ENCODE peak calls at places on chromosome 1, in four cellular contexts. One of them, this sample, is unnamed. For H3K4me1, the result is how much of the 10 kb centered on the place peaks cover.

GRCh38 chr1:31625561-31626272 is 8.2 kb downstream of the HCRTR1 start:
- DNase-seq in CD8-positive, alpha-beta memory T cell: no peak
- DNase-seq in right cardiac atrium: no peak
- DNase-seq in heart right ventricle: no peak
- DNase-seq in this sample: no peak

GRCh38 chr1:235270625-235271024 is 57.4 kb downstream of the ARID4B start:
- DNase-seq in CD8-positive, alpha-beta memory T cell: no peak
- DNase-seq in right cardiac atrium: no peak
- DNase-seq in heart right ventricle: no peak
- DNase-seq in this sample: no peak

GRCh38 chr1:2206813-2207488 is 12.4 kb upstream of the FAAP20 start:
- DNase-seq in CD8-positive, alpha-beta memory T cell: no peak
- DNase-seq in right cardiac atrium: no peak
- DNase-seq in heart right ventricle: peak
- DNase-seq in this sample: no peak

GRCh38 chr1:77014396-77014795 is 147.1 kb downstream of the ST6GALNAC5 start:
- DNase-seq in CD8-positive, alpha-beta memory T cell: no peak
- DNase-seq in right cardiac atrium: no peak
- DNase-seq in heart right ventricle: no peak
- DNase-seq in this sample: no peak

GRCh38 chr1:228344631-228345072 is 62.0 kb downstream of the TRIM11 start:
- DNase-seq in CD8-positive, alpha-beta memory T cell: no peak
- DNase-seq in right cardiac atrium: no peak
- DNase-seq in heart right ventricle: no peak
- DNase-seq in this sample: peak

GRCh38 chr1:17218939-17219338 is 14.0 kb downstream of the PADI1 start:
- DNase-seq in CD8-positive, alpha-beta memory T cell: no peak
- DNase-seq in right cardiac atrium: no peak
- DNase-seq in heart right ventricle: no peak
- DNase-seq in this sample: no peak

GRCh38 chr1:145720556-145720877 is 1.2 kb downstream of the CD160 start:
- DNase-seq in CD8-positive, alpha-beta memory T cell: no peak
- DNase-seq in right cardiac atrium: no peak
- DNase-seq in heart right ventricle: no peak
- DNase-seq in this sample: no peak

GRCh38 chr1:167739752-167740151 is 18.0 kb downstream of the MPZL1 start:
- DNase-seq in CD8-positive, alpha-beta memory T cell: no peak
- DNase-seq in right cardiac atrium: no peak
- DNase-seq in heart right ventricle: no peak
- DNase-seq in this sample: no peak

GRCh38 chr1:182620924-182621585 is 16.9 kb upstream of the RGS16 start:
- DNase-seq in CD8-positive, alpha-beta memory T cell: no peak
- DNase-seq in right cardiac atrium: no peak
- DNase-seq in heart right ventricle: no peak
- DNase-seq in this sample: no peak

GRCh38 chr1:3380465-3380864 is 74.0 kb upstream of the ARHGEF16 start:
- DNase-seq in CD8-positive, alpha-beta memory T cell: no peak
- DNase-seq in right cardiac atrium: no peak
- DNase-seq in heart right ventricle: no peak
- DNase-seq in this sample: no peak

GRCh38 chr1:179807691-179808485 is 64.8 kb downstream of the FAM163A start:
- DNase-seq in CD8-positive, alpha-beta memory T cell: no peak
- DNase-seq in right cardiac atrium: peak
- DNase-seq in heart right ventricle: no peak
- DNase-seq in this sample: no peak

GRCh38 chr1:29670752-29671151 is 434.4 kb downstream of the PTPRU start:
- DNase-seq in CD8-positive, alpha-beta memory T cell: no peak
- DNase-seq in right cardiac atrium: no peak
- DNase-seq in heart right ventricle: no peak
- DNase-seq in this sample: peak

GRCh38 chr1:14095001-14095400 is 395.0 kb downstream of the PRDM2 start:
- DNase-seq in CD8-positive, alpha-beta memory T cell: no peak
- DNase-seq in right cardiac atrium: no peak
- DNase-seq in heart right ventricle: no peak
- DNase-seq in this sample: no peak

GRCh38 chr1:172826096-172826741 is 167.3 kb downstream of the FASLG start:
- DNase-seq in CD8-positive, alpha-beta memory T cell: no peak
- DNase-seq in right cardiac atrium: peak
- DNase-seq in heart right ventricle: peak
- DNase-seq in this sample: no peak

GRCh38 chr1:24903560-24903954 is 26.5 kb downstream of the RUNX3 start:
- DNase-seq in CD8-positive, alpha-beta memory T cell: no peak
- DNase-seq in right cardiac atrium: no peak
- DNase-seq in heart right ventricle: no peak
- DNase-seq in this sample: no peak

GRCh38 chr1:205066221-205066818 is 17.9 kb downstream of the TMEM81 start:
- DNase-seq in CD8-positive, alpha-beta memory T cell: no peak
- DNase-seq in right cardiac atrium: no peak
- DNase-seq in heart right ventricle: no peak
- DNase-seq in this sample: no peak

GRCh38 chr1:28860332-28861073 is 48.5 kb downstream of the OPRD1 start:
- DNase-seq in CD8-positive, alpha-beta memory T cell: no peak
- DNase-seq in right cardiac atrium: no peak
- DNase-seq in heart right ventricle: no peak
- DNase-seq in this sample: no peak

GRCh38 chr1:154629160-154630073 is 21.4 kb upstream of the ADAR start:
- DNase-seq in CD8-positive, alpha-beta memory T cell: no peak
- DNase-seq in right cardiac atrium: no peak
- DNase-seq in heart right ventricle: no peak
- DNase-seq in this sample: no peak

GRCh38 chr1:24874611-24875225 is 55.4 kb downstream of the RUNX3 start:
- DNase-seq in CD8-positive, alpha-beta memory T cell: no peak
- DNase-seq in right cardiac atrium: no peak
- DNase-seq in heart right ventricle: no peak
- DNase-seq in this sample: peak

GRCh38 chr1:235430991-235431390 is 63.8 kb downstream of the TBCE start:
- DNase-seq in CD8-positive, alpha-beta memory T cell: no peak
- DNase-seq in right cardiac atrium: no peak
- DNase-seq in heart right ventricle: no peak
- DNase-seq in this sample: no peak

GRCh38 chr1:63829349-63830327 is 55.8 kb downstream of the ROR1 start:
- DNase-seq in CD8-positive, alpha-beta memory T cell: no peak
- DNase-seq in right cardiac atrium: no peak
- DNase-seq in heart right ventricle: no peak
- DNase-seq in this sample: no peak

GRCh38 chr1:223462047-223462446 is 68.8 kb downstream of the CCDC185 start:
- DNase-seq in CD8-positive, alpha-beta memory T cell: no peak
- DNase-seq in right cardiac atrium: no peak
- DNase-seq in heart right ventricle: no peak
- DNase-seq in this sample: no peak

GRCh38 chr1:115757866-115758265 is 10.6 kb downstream of the CASQ2 start:
- DNase-seq in CD8-positive, alpha-beta memory T cell: no peak
- DNase-seq in right cardiac atrium: no peak
- DNase-seq in heart right ventricle: no peak
- DNase-seq in this sample: no peak

GRCh38 chr1:58592521-58593134 is 15.6 kb upstream of the TACSTD2 start:
- DNase-seq in CD8-positive, alpha-beta memory T cell: no peak
- DNase-seq in right cardiac atrium: peak
- DNase-seq in heart right ventricle: peak
- DNase-seq in this sample: peak

GRCh38 chr1:12613180-12613579 is 4.8 kb downstream of the DHRS3 start:
- DNase-seq in CD8-positive, alpha-beta memory T cell: no peak
- DNase-seq in right cardiac atrium: no peak
- DNase-seq in heart right ventricle: no peak
- DNase-seq in this sample: no peak

GRCh38 chr1:65317866-65318653 is 8.7 kb downstream of the DNAJC6 start:
- DNase-seq in CD8-positive, alpha-beta memory T cell: no peak
- DNase-seq in right cardiac atrium: no peak
- DNase-seq in heart right ventricle: no peak
- DNase-seq in this sample: no peak

GRCh38 chr1:213742992-213743391 is 244.8 kb upstream of the PROX1 start:
- DNase-seq in CD8-positive, alpha-beta memory T cell: no peak
- DNase-seq in right cardiac atrium: no peak
- DNase-seq in heart right ventricle: no peak
- DNase-seq in this sample: no peak

GRCh38 chr1:179794669-179795068 is 51.6 kb downstream of the FAM163A start:
- DNase-seq in CD8-positive, alpha-beta memory T cell: no peak
- DNase-seq in right cardiac atrium: no peak
- DNase-seq in heart right ventricle: no peak
- DNase-seq in this sample: no peak

GRCh38 chr1:197619008-197619640 is 156.2 kb downstream of the DENND1B start:
- DNase-seq in CD8-positive, alpha-beta memory T cell: no peak
- DNase-seq in right cardiac atrium: no peak
- DNase-seq in heart right ventricle: no peak
- DNase-seq in this sample: no peak

GRCh38 chr1:244231193-244231571 is 180.1 kb downstream of the ZBTB18 start:
- DNase-seq in CD8-positive, alpha-beta memory T cell: no peak
- DNase-seq in right cardiac atrium: no peak
- DNase-seq in heart right ventricle: no peak
- DNase-seq in this sample: no peak

GRCh38 chr1:36542962-36543515 is 60.3 kb upstream of the CSF3R start:
- DNase-seq in CD8-positive, alpha-beta memory T cell: no peak
- DNase-seq in right cardiac atrium: no peak
- DNase-seq in heart right ventricle: no peak
- DNase-seq in this sample: no peak

GRCh38 chr1:180540697-180541594 is 17.8 kb upstream of the OVAAL start:
- DNase-seq in CD8-positive, alpha-beta memory T cell: no peak
- DNase-seq in right cardiac atrium: no peak
- DNase-seq in heart right ventricle: no peak
- DNase-seq in this sample: no peak

GRCh38 chr1:107499139-107499744 is 358.4 kb downstream of the NTNG1 start:
- DNase-seq in CD8-positive, alpha-beta memory T cell: no peak
- DNase-seq in right cardiac atrium: no peak
- DNase-seq in heart right ventricle: no peak
- DNase-seq in this sample: no peak

DNA sequence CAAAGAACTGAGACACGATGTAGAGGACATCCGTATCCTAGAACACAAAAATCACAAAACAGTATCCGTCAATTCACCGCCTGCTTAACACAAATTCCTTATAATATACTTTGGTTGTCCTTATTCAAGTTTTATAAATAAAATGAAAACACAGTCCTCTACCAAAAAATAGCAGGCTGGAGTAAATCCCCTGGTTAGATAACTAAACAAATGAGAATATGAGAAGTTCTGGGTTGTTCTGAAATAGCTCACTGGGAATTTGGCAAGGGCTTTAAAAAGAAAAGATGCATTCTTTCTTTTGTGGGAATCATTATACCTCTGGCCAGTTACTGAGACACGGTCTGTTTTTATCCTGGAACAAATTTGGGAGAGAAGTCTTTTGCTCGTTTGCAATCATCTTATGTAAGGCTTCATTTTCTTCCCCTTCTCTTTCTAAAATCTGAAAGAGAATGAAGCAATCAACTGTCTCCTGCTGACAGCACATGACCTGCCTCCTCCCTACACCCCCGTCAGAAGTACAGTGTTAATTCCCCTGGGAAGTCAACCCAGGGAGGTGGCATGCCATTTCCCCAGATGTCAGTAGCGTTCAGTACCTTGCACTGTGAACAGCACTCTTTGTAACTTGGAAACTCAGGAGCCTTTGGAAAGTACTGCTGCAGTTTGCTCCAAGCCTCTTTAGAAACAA is 37.1 kb upstream of the RAP1GAP start:
- DNase-seq in CD8-positive, alpha-beta memory T cell: no peak
- DNase-seq in right cardiac atrium: no peak
- DNase-seq in heart right ventricle: no peak
- DNase-seq in this sample: no peak
- H3K4me3 ChIP-seq in CD8-positive, alpha-beta memory T cell: no peak
- H3K4me3 ChIP-seq in right cardiac atrium: no peak
- H3K4me3 ChIP-seq in heart right ventricle: no peak
- H3K4me3 ChIP-seq in this sample: no peak

GRCh38 chr1:156096640-156097391 is 14.6 kb upstream of the MEX3A start:
- DNase-seq in CD8-positive, alpha-beta memory T cell: peak
- DNase-seq in right cardiac atrium: peak
- DNase-seq in heart right ventricle: peak
- DNase-seq in this sample: peak
- H3K27ac ChIP-seq in CD8-positive, alpha-beta memory T cell: peak
- H3K27ac ChIP-seq in right cardiac atrium: peak
- H3K27ac ChIP-seq in heart right ventricle: peak
- H3K27ac ChIP-seq in this sample: peak

DNA sequence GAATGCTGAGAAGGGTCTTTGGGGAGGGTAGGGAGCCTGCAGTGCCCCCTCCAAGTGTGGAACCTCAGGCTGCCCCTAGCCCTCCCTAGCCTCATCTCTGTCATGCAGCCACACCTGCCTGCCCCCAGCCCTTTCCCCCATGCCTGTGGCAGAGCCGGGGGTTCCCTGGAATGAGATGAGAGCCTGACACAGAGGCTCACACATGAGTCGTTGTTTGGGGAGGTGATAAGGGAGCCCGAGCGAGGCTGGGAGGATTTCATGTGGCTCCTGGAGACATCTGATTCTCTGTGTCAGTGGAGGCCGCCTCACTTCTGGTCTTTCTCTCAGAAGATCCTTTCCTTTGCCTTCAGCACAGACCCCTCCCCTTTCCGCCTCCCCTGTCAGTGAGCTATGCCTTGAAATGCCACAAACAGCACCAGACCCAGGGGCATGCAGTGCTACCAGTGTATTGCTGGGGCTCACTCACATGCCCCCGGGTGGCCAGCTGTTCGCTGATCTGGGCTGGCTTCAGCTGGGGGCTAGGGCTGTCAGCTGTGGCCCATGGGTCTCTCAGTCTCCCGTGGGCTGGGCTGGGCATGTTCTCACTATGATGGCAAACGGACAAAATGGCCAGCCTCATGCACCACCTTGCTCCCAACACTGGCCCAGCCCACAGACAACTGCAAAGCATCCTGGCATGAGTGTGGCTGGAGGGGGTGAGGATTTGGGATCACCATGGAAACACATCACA is 102.6 kb downstream of the AJAP1 start:
- DNase-seq in CD8-positive, alpha-beta memory T cell: no peak
- DNase-seq in right cardiac atrium: no peak
- DNase-seq in heart right ventricle: no peak
- DNase-seq in this sample: no peak
- H3K4me1 ChIP-seq in CD8-positive, alpha-beta memory T cell: under half
- H3K4me1 ChIP-seq in right cardiac atrium: under half
- H3K4me1 ChIP-seq in heart right ventricle: under half
- H3K4me1 ChIP-seq in this sample: under half

DNA sequence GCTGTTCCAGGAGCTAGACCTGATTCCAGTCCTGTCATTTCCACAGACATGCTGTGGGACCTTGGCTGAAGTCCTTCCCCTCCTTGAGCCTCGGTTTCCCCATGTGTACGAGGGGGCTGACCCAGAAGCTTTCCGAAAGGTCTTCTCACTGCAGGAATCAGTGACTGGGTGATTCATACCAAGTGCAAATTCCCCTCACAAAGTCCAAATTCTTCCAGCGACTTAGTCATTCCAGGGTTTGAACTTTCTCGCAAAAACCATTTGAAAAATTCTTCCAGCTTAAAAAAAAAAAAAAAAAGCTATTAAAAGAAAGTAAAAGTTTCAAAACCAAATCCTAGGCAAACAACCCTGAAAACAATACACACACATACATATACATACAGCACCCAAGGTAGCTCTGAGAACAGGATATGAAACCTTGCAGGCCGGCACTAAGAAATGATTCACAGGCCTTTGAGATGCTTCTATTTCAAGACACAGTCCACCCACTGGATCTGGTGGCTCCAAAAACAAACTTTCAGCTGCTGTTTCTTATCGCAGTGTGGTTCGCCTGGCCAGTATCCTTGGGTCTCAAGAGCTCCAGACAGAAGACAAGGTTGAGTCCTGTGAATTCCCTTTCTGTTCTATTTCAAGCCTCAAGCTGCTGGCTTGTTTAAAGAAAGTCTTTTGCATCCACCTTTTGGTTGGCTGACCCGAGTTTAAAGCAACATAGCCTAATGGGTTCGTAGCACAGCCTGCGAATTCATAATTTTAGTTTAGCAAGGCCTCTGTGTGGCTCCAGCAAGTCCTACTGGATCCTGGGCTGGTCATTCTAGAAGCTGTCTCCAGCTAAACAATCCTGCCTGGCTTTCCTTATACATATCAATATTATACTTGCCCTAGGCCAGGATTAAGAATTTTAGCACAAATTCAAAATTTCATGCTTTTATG is 18.0 kb upstream of the ID3 start:
- DNase-seq in CD8-positive, alpha-beta memory T cell: no peak
- DNase-seq in right cardiac atrium: peak
- DNase-seq in heart right ventricle: peak
- DNase-seq in this sample: no peak
- H3K4me3 ChIP-seq in CD8-positive, alpha-beta memory T cell: no peak
- H3K4me3 ChIP-seq in right cardiac atrium: peak
- H3K4me3 ChIP-seq in heart right ventricle: peak
- H3K4me3 ChIP-seq in this sample: no peak